ENCODE peak calls at places on chromosomes 3 and 15, in ten cellular contexts. M is activated B cell treated with CpG ODN at 0.5 μM for 24 hours, C is GM12864, E is cardiac fibroblast, R is nephron progenitor cell, H is natural killer cell, O is dorsolateral prefrontal cortex, G is AG04450, Y is keratinocyte, Q is AG09309. N is an unnamed sample.

GRCh38 chr3:118772036-118773030 is 262.3 kb downstream of the IGSF11 start:
- DNase-seq in Q (no peak), C (peak; percentile 35), H (no peak), G (no peak), O (no peak), M (no peak), R (no peak), Y (no peak), E (no peak), N (no peak)

GRCh38 chr3:109362823-109363222 is 25.5 kb upstream of the DPPA4 start:
- DNase-seq in M (no peak), R (no peak), H (no peak), O (no peak), Q (no peak), G (no peak), E (no peak), C (no peak), Y (no peak), N (no peak)

GRCh38 chr3:60575726-60576272 is 675.5 kb downstream of the FHIT start:
- DNase-seq in E (no peak), C (no peak), M (no peak), H (no peak), Q (no peak), R (no peak), Y (no peak), G (no peak), O (no peak), N (no peak)

GRCh38 chr3:30711867-30712266 is 105.5 kb downstream of the TGFBR2 start:
- DNase-seq in G (no peak), M (no peak), C (no peak), O (no peak), E (no peak), R (no peak), H (no peak), Q (no peak), Y (no peak), N (no peak)

GRCh38 chr15:99097441-99098410 is 7.2 kb upstream of the SYNM start:
- DNase-seq in G (no peak), M (no peak), Q (no peak), E (no peak), O (no peak), Y (no peak), R (no peak), C (no peak), H (peak; percentile 1), N (no peak)

GRCh38 chr3:14301558-14301957 is 100.8 kb upstream of the SLC6A6 start:
- DNase-seq in R (no peak), O (no peak), G (no peak), Y (no peak), Q (no peak), E (peak; percentile 22), C (no peak), H (no peak), M (no peak), N (peak; percentile 48)

GRCh38 chr15:82851981-82852511 is 42.6 kb downstream of the WHAMM start:
- DNase-seq in C (no peak), R (no peak), O (no peak), Q (no peak), Y (no peak), G (no peak), E (no peak), H (no peak), M (no peak), N (no peak)

GRCh38 chr15:94671845-94672524 is 440.6 kb downstream of the MCTP2 start:
- DNase-seq in E (peak; percentile 45), C (no peak), H (no peak), M (no peak), O (no peak), Y (no peak), Q (no peak), G (peak; percentile 3), R (peak; percentile 22), N (no peak)

GRCh38 chr15:61835476-61836106 is 224.7 kb downstream of the VPS13C start:
- DNase-seq in M (peak; percentile 40), O (no peak), R (peak; percentile 78), C (no peak), Q (no peak), E (peak; percentile 71), H (peak; percentile 44), Y (no peak), G (no peak), N (no peak)

GRCh38 chr3:118972974-118973373 is 61.7 kb downstream of the IGSF11 start:
- DNase-seq in O (peak; percentile 69), C (no peak), M (no peak), H (no peak), G (no peak), E (no peak), R (no peak), Q (no peak), Y (no peak), N (no peak)

GRCh38 chr15:82081904-82082810 is 36.3 kb upstream of the MEX3B start:
- DNase-seq in C (no peak), Q (peak; percentile 71), E (peak; percentile 76), H (no peak), O (no peak), G (peak; percentile 63), M (no peak), Y (no peak), R (no peak), N (no peak)

GRCh38 chr3:48681541-48681880 is 4.2 kb downstream of the NCKIPSD start:
- DNase-seq in Y (no peak), M (no peak), H (no peak), O (no peak), R (no peak), E (no peak), Q (no peak), C (no peak), G (no peak), N (no peak)

DNA sequence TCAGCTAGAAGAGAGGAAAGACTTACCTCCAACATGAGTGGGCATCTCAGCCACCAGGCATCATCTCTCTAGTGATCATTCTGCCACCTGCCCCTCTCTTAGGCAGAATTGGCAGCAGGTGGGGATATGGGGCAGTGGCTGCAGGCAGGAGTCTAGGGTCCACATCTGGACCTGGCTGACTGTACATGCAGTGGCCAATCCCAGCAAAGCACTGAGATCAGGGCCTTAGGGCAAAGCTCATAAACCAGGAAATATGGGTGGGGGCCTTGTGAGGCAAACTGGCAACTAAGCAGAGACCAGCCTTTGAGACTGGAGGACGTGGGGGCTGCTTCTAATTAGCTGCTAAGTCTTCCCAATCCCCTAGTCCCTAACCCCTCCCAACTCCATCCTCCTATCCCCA is 12.9 kb downstream of the POMGNT2 start:
- DNase-seq in E (no peak), Y (no peak), R (no peak), C (no peak), G (no peak), O (no peak), Q (no peak), H (no peak), M (no peak), N (no peak)
- TF ChIP-seq CTCF in E (no peak), Y (no peak), R (no peak), C (no peak), G (no peak), O (no peak), Q (no peak), H (no peak), M (no peak), N (no peak)

DNA sequence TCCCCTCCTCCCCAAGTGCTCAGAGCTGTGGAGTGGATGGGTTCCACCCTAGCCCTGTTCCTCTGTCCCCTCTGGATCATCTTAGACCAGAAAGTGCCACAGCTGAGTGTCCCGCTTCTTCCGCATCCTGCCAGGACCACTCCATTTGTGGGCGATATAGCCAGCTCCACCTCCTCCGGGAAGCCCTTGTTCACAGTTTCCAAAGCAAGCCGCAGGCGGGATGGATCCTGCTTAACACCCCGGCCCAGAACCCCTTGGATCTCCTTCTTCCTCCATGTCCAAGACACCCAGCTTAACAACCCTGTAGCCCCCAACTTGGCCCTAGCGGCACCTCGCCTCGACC is 490 bp upstream of the ALAS1 start:
- DNase-seq in Y (no peak), R (no peak), Q (no peak), H (no peak), O (no peak), C (no peak), E (no peak), M (no peak), G (no peak), N (no peak)
- TF ChIP-seq CTCF in Y (no peak), R (no peak), Q (no peak), H (no peak), O (no peak), C (no peak), E (no peak), M (no peak), G (peak; percentile 5), N (no peak)

GRCh38 chr3:37761583-37761982 is 100.1 kb upstream of the CTDSPL start:
- DNase-seq in M (no peak), E (no peak), Y (no peak), O (no peak), Q (no peak), H (no peak), C (no peak), R (no peak), G (no peak), N (no peak)

GRCh38 chr3:37763338-37763737 is 98.3 kb upstream of the CTDSPL start:
- DNase-seq in C (no peak), E (no peak), Y (no peak), M (no peak), R (no peak), G (no peak), H (no peak), O (no peak), Q (no peak), N (no peak)

GRCh38 chr3:37761043-37761442 is 100.6 kb upstream of the CTDSPL start:
- DNase-seq in E (no peak), R (no peak), Y (no peak), H (no peak), Q (no peak), M (no peak), G (no peak), O (no peak), C (no peak), N (no peak)

GRCh38 chr3:37762286-37762685 is 99.4 kb upstream of the CTDSPL start:
- DNase-seq in Q (no peak), O (no peak), G (no peak), M (no peak), C (no peak), E (no peak), H (no peak), R (no peak), Y (no peak), N (no peak)

GRCh38 chr3:37762698-37763097 is 99.0 kb upstream of the CTDSPL start:
- DNase-seq in M (no peak), Y (no peak), R (no peak), C (no peak), E (peak; percentile 82), H (no peak), G (no peak), Q (no peak), O (no peak), N (no peak)
- TF ChIP-seq CTCF in M (no peak), Y (no peak), R (no peak), C (no peak), E (no peak), H (no peak), G (peak; percentile 11), Q (no peak), O (no peak), N (no peak)

DNA sequence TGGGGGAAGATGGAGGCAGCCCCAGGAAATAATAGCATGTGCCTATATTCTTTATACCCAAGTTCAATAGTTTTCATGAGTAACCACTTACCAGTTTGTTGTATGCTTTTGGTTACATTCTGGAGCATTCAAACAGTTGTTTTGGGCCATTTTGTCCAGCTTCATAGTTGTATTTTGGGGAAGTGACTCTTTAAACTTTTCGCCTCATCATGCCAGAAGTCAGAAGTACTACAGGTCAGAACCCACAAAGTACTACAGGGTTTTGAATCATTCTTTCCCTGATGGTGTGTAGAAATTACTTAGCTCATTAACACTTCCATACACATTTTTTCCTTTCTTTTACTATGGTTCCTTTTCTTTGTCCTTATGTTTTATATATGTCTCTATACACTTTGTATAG is 210.6 kb downstream of the ARPP21 start:
- DNase-seq in M (no peak), R (no peak), E (no peak), Q (no peak), O (no peak), H (no peak), G (no peak), C (no peak), Y (no peak), N (no peak)
- TF ChIP-seq CTCF in M (no peak), R (no peak), E (no peak), Q (no peak), O (no peak), H (no peak), G (no peak), C (no peak), Y (no peak), N (no peak)

N was measured in mesothelial cell of epicardium.